ENCODE peak calls at places on chromosomes 11 and 22, in six cellular contexts. K is fibroblast of pulmonary artery, X is GM04504, Q is NCI-H1092, D is Right ventricle myocardium superior, B is DMS153. J is an unnamed sample.

GRCh38 chr22:50691521-50691920 is 18.9 kb downstream of the SHANK3 start:
- DNase-seq in K (peak), X (peak), Q (no peak), D (no peak), B (peak), J (no peak)

GRCh38 chr11:1877211-1878133 is 14.2 kb downstream of the PRR33 start:
- DNase-seq in K (peak), X (no peak), Q (peak), D (peak), B (peak), J (no peak)

GRCh38 chr11:795638-796564 is 2.2 kb downstream of the SLC25A22 start:
- DNase-seq in K (peak), X (peak), Q (peak), D (peak), B (peak), J (peak)

GRCh38 chr11:3169235-3169951 is 4.3 kb upstream of the OSBPL5 start:
- DNase-seq in K (peak), X (peak), Q (no peak), D (peak), B (no peak), J (no peak)

GRCh38 chr11:76288166-76288978 is 82.1 kb upstream of the WNT11 start:
- DNase-seq in K (no peak), X (no peak), Q (no peak), D (no peak), B (no peak), J (no peak)

GRCh38 chr11:113014262-113014661 is 53.0 kb downstream of the NCAM1 start:
- DNase-seq in K (peak), X (peak), Q (peak), D (no peak), B (peak), J (peak)

GRCh38 chr22:48753381-48753730 is 1074.3 kb downstream of the BRD1 start:
- DNase-seq in K (no peak), X (no peak), Q (no peak), D (no peak), B (no peak), J (no peak)

GRCh38 chr11:120756931-120757330 is 245.4 kb downstream of the GRIK4 start:
- DNase-seq in K (no peak), X (no peak), Q (no peak), D (no peak), B (no peak), J (no peak)

GRCh38 chr11:122663056-122663740 is 7.7 kb downstream of the UBASH3B start:
- DNase-seq in K (no peak), X (no peak), Q (no peak), D (no peak), B (no peak), J (no peak)

GRCh38 chr11:110812334-110812733 is 100.1 kb upstream of the ARHGAP20 start:
- DNase-seq in K (no peak), X (no peak), Q (no peak), D (no peak), B (no peak), J (no peak)

GRCh38 chr11:110962907-110963306 is 250.7 kb upstream of the ARHGAP20 start:
- DNase-seq in K (no peak), X (no peak), Q (no peak), D (no peak), B (no peak), J (no peak)

GRCh38 chr11:47466701-47467250 is 17.8 kb upstream of the RAPSN start:
- DNase-seq in K (peak), X (no peak), Q (peak), D (peak), B (peak), J (no peak)

GRCh38 chr11:20131744-20132666 is 28.3 kb downstream of the DBX1 start:
- DNase-seq in K (peak), X (no peak), Q (no peak), D (peak), B (peak), J (peak)